ENCODE peak calls at places on chromosomes 7 and 10, in eight cellular contexts. P is RCC 7860; B is GM23338; S is SK-MEL-5; R is GM04504; E is glutamatergic neuron; X is activated CD8-positive, alpha-beta memory T cell treated with anti-CD3 and anti-CD28 coated beads for 1 hour; Z is body of pancreas. V is an unnamed sample.

GRCh38 chr10:19847321-19847720 is 31.1 kb downstream of the PLXDC2 start:
- DNase-seq in Z (no peak), R (no peak), E (no peak), B (peak), X (no peak), P (peak), S (no peak), V (no peak)

GRCh38 chr10:23556727-23557440 is 118.0 kb downstream of the OTUD1 start:
- DNase-seq in X (no peak), E (no peak), R (peak), P (peak), S (peak), Z (no peak), B (no peak), V (no peak)

GRCh38 chr7:93958216-93958615 is 36.7 kb downstream of the GNG11 start:
- DNase-seq in P (no peak), S (no peak), B (no peak), R (no peak), E (no peak), X (no peak), Z (no peak), V (no peak)

GRCh38 chr10:92657024-92657423 is 32.7 kb upstream of the HHEX start:
- DNase-seq in P (no peak), X (no peak), R (no peak), Z (no peak), S (peak), B (no peak), E (no peak), V (no peak)

GRCh38 chr7:112306903-112307302 is 100.4 kb downstream of the ZNF277 start:
- DNase-seq in R (no peak), Z (no peak), B (no peak), E (no peak), S (no peak), X (no peak), P (no peak), V (no peak)

GRCh38 chr7:108094933-108095710 is 35.0 kb downstream of the LAMB4 start:
- DNase-seq in B (no peak), R (peak), S (peak), E (peak), X (no peak), Z (peak), P (peak), V (peak)

GRCh38 chr7:158495780-158496179 is 91.8 kb downstream of the PTPRN2 start:
- DNase-seq in S (peak), Z (peak), R (no peak), E (peak), B (peak), X (no peak), P (peak), V (no peak)

GRCh38 chr10:5975641-5976473 is 1.5 kb downstream of the IL15RA start:
- DNase-seq in E (no peak), X (no peak), S (no peak), R (no peak), B (no peak), P (peak), Z (peak), V (peak)

GRCh38 chr10:113177163-113177935 is 227.3 kb downstream of the TCF7L2 start:
- DNase-seq in B (no peak), E (no peak), R (no peak), X (no peak), P (no peak), S (no peak), Z (no peak), V (no peak)

GRCh38 chr7:105473163-105473562 is 48.9 kb downstream of the PUS7 start:
- DNase-seq in S (no peak), P (no peak), R (peak), Z (no peak), B (peak), X (no peak), E (no peak), V (peak)

GRCh38 chr10:45428611-45429510 is 54.8 kb downstream of the ALOX5 start:
- DNase-seq in R (no peak), B (no peak), S (no peak), Z (peak), X (no peak), E (no peak), P (no peak), V (no peak)

GRCh38 chr7:133290041-133290440 is 37.2 kb downstream of the EXOC4 start:
- DNase-seq in B (no peak), P (no peak), X (no peak), R (no peak), S (no peak), E (no peak), Z (no peak), V (peak)

GRCh38 chr10:1256139-1256720 is 200.0 kb downstream of the WDR37 start:
- DNase-seq in P (no peak), R (no peak), B (no peak), S (no peak), Z (no peak), E (no peak), X (no peak), V (no peak)

GRCh38 chr7:6218324-6218723 is 54.1 kb downstream of the CYTH3 start:
- DNase-seq in B (no peak), Z (no peak), X (no peak), S (no peak), P (no peak), E (no peak), R (no peak), V (no peak)

GRCh38 chr7:149883452-149883861 is 9.7 kb downstream of the ATP6V0E2 start:
- DNase-seq in R (no peak), E (peak), X (no peak), P (peak), B (peak), Z (peak), S (peak), V (peak)

GRCh38 chr7:47283497-47284131 is 298.3 kb downstream of the TNS3 start:
- DNase-seq in B (no peak), Z (peak), E (no peak), R (no peak), X (no peak), S (no peak), P (peak), V (no peak)

GRCh38 chr7:150374472-150374871 is 4.7 kb upstream of the ZNF775 start:
- DNase-seq in R (no peak), S (no peak), B (no peak), X (no peak), P (no peak), E (no peak), Z (no peak), V (no peak)

GRCh38 chr7:122762071-122762470 is 59.3 kb upstream of the RNF148 start:
- DNase-seq in Z (no peak), E (no peak), S (no peak), X (no peak), B (no peak), P (no peak), R (no peak), V (peak)

GRCh38 chr10:5395168-5395567 is 9.5 kb downstream of the TUBAL3 start:
- DNase-seq in P (no peak), S (no peak), B (no peak), R (no peak), X (no peak), E (no peak), Z (no peak), V (no peak)

GRCh38 chr10:23343591-23344225 is 889 bp downstream of the C10orf67 start:
- DNase-seq in Z (peak), P (no peak), B (peak), S (no peak), R (no peak), X (no peak), E (peak), V (peak)

GRCh38 chr10:13206546-13207443 is 27.4 kb downstream of the UCMA start:
- DNase-seq in S (peak), E (no peak), X (no peak), B (peak), P (no peak), Z (peak), R (no peak), V (peak)

GRCh38 chr7:149067869-149068268 is 22.6 kb downstream of the ZNF786 start:
- DNase-seq in E (no peak), Z (no peak), R (no peak), B (peak), S (peak), P (no peak), X (no peak), V (no peak)

GRCh38 chr7:35846816-35847412 is 46.1 kb downstream of the SEPTIN7 start:
- DNase-seq in E (no peak), B (no peak), X (no peak), Z (no peak), R (no peak), S (no peak), P (no peak), V (no peak)

GRCh38 chr10:79176052-79176501 is 107.3 kb downstream of the ZMIZ1 start:
- DNase-seq in B (no peak), R (no peak), X (no peak), Z (no peak), E (no peak), S (no peak), P (no peak), V (peak)

GRCh38 chr7:2523941-2524807 is 4.6 kb downstream of the LFNG start:
- DNase-seq in S (no peak), R (no peak), P (peak), B (peak), E (peak), X (no peak), Z (peak), V (peak)

GRCh38 chr10:103125323-103126267 is 67.5 kb downstream of the NT5C2 start:
- DNase-seq in E (no peak), P (peak), X (no peak), S (no peak), R (no peak), Z (no peak), B (no peak), V (no peak)